ENCODE peak calls at places on chromosomes 2 and 18, in six cellular contexts. W is H7; M is naive thymus-derived CD4-positive, alpha-beta T cell; N is OCI-LY7; V is CD8-positive, alpha-beta T cell; I is cardiac fibroblast. Y is an unnamed sample.

GRCh38 chr2:35946431-35946991 is 409.1 kb upstream of the CRIM1 start:
- DNase-seq in W (no peak), M (no peak), N (no peak), V (no peak), I (no peak), Y (no peak)

GRCh38 chr2:210461401-210461800 is 15.2 kb downstream of the LANCL1 start:
- DNase-seq in W (no peak), M (no peak), N (peak; percentile 64), V (no peak), I (no peak), Y (no peak)

GRCh38 chr2:196516541-196516940 is 123.0 kb upstream of the CCDC150 start:
- DNase-seq in W (no peak), M (no peak), N (no peak), V (no peak), I (peak; percentile 18), Y (no peak)

GRCh38 chr2:55431982-55432627 is 12.4 kb upstream of the CCDC88A start:
- DNase-seq in W (peak; percentile 32), M (no peak), N (peak; percentile 69), V (no peak), I (peak; percentile 67), Y (no peak)

GRCh38 chr2:118102433-118103082 is 14.3 kb downstream of the INSIG2 start:
- DNase-seq in W (no peak), M (no peak), N (no peak), V (no peak), I (peak; percentile 36), Y (no peak)

GRCh38 chr2:16785072-16785638 is 119.5 kb upstream of the CYRIA start:
- DNase-seq in W (no peak), M (no peak), N (no peak), V (no peak), I (no peak), Y (no peak)

GRCh38 chr2:202033317-202034248 is at the start of gene FZD7:
- DNase-seq in W (peak; percentile 99), M (peak; percentile 87), N (peak; percentile 91), V (peak; percentile 85), I (peak; percentile 85), Y (peak; percentile 52)

GRCh38 chr18:3248062-3248669 is 565 bp downstream of the MYL12A start:
- DNase-seq in W (no peak), M (no peak), N (peak; percentile 75), V (no peak), I (peak; percentile 59), Y (no peak)

GRCh38 chr2:191869781-191870180 is 22.9 kb upstream of the CAVIN2 start:
- DNase-seq in W (no peak), M (no peak), N (no peak), V (no peak), I (no peak), Y (no peak)

GRCh38 chr2:112614201-112614840 is 29.9 kb downstream of the CHCHD5 start:
- DNase-seq in W (no peak), M (no peak), N (no peak), V (no peak), I (no peak), Y (no peak)

GRCh38 chr2:33552758-33553461 is 46.2 kb downstream of the FAM98A start:
- DNase-seq in W (no peak), M (no peak), N (no peak), V (no peak), I (peak; percentile 53), Y (no peak)

GRCh38 chr2:24261441-24261840 is 86.6 kb downstream of the FAM228A start:
- DNase-seq in W (no peak), M (no peak), N (no peak), V (no peak), I (no peak), Y (no peak)

GRCh38 chr2:37764739-37765138 is 93.3 kb upstream of the CDC42EP3 start:
- DNase-seq in W (no peak), M (no peak), N (no peak), V (no peak), I (peak; percentile 61), Y (no peak)

GRCh38 chr2:204948364-204948763 is 403.1 kb downstream of the PARD3B start:
- DNase-seq in W (no peak), M (no peak), N (no peak), V (no peak), I (no peak), Y (no peak)

GRCh38 chr2:1784087-1784486 is 39.8 kb upstream of the PXDN start:
- DNase-seq in W (peak; percentile 64), M (no peak), N (no peak), V (no peak), I (no peak), Y (no peak)

DNA sequence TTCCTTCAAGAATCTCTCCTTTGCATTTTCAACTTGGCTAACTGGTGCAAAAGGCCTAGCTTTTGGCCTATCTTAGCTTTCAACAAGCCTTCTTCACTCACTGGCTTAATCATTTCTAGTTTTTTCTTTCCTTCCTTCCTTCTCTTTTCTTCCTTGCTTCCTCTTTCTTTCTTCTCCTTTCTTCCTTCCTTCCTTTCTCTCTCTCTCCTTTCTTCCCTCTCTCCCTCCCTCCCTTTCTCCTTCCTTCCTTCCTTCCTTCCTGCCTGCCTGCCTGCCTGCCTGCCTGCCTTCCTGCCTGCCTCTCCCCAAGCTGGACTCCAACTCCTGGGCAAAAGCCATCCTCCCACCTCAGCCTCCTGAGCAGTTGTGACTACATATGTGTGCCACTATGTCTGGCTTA is 176.2 kb upstream of the APCDD1 start:
- DNase-seq in W (no peak), M (no peak), N (no peak), V (no peak), I (no peak), Y (no peak)
- H3K4me3 ChIP-seq in W (no peak overlapping the region), M (no peak overlapping the region), N (no peak overlapping the region), V (no peak overlapping the region), I (no peak overlapping the region), Y (no peak overlapping the region)

GRCh38 chr18:42336139-42336538 is 381.1 kb downstream of the PIK3C3 start:
- DNase-seq in W (no peak), M (no peak), N (no peak), V (no peak), I (no peak), Y (no peak)

GRCh38 chr18:42340423-42341009 is 385.5 kb downstream of the PIK3C3 start:
- DNase-seq in W (no peak), M (no peak), N (no peak), V (no peak), I (no peak), Y (no peak)

GRCh38 chr18:42339324-42339723 is 384.3 kb downstream of the PIK3C3 start:
- DNase-seq in W (no peak), M (no peak), N (no peak), V (no peak), I (no peak), Y (no peak)

GRCh38 chr18:42338683-42339082 is 383.6 kb downstream of the PIK3C3 start:
- DNase-seq in W (no peak), M (no peak), N (no peak), V (no peak), I (no peak), Y (no peak)

DNA sequence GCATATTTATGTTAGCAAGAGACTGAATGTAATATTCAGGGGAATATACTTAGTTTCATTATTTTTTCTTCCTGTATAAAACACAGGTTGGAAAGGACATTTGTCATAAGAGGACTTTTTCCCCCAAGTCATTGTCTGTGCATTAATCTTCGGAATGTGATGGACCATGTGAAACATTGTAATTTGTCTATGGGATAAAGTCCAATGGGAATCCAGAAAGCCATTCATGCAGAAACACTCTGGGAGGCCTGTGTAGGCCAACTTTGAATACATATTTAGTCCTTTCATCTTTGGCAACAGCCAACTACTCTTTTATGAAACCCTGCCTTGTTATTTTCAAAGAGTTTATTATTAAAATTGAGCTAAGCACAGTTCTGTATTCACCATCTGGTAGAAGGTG is 386.4 kb downstream of the PIK3C3 start:
- DNase-seq in W (no peak), M (no peak), N (no peak), V (no peak), I (no peak), Y (no peak)
- H3K4me3 ChIP-seq in W (no peak overlapping the region), M (no peak overlapping the region), N (no peak overlapping the region), V (no peak overlapping the region), I (no peak overlapping the region), Y (no peak overlapping the region)

GRCh38 chr2:164114937-164115336 is 379.1 kb upstream of the FIGN start:
- DNase-seq in W (no peak), M (no peak), N (no peak), V (no peak), I (no peak), Y (no peak)

GRCh38 chr2:164103271-164103670 is 367.5 kb upstream of the FIGN start:
- DNase-seq in W (peak; percentile 33), M (no peak), N (no peak), V (no peak), I (no peak), Y (no peak)

GRCh38 chr2:164110518-164110917 is 374.7 kb upstream of the FIGN start:
- DNase-seq in W (no peak), M (no peak), N (no peak), V (no peak), I (no peak), Y (no peak)

GRCh38 chr2:164112105-164112504 is 376.3 kb upstream of the FIGN start:
- DNase-seq in W (no peak), M (no peak), N (no peak), V (no peak), I (no peak), Y (no peak)

DNA sequence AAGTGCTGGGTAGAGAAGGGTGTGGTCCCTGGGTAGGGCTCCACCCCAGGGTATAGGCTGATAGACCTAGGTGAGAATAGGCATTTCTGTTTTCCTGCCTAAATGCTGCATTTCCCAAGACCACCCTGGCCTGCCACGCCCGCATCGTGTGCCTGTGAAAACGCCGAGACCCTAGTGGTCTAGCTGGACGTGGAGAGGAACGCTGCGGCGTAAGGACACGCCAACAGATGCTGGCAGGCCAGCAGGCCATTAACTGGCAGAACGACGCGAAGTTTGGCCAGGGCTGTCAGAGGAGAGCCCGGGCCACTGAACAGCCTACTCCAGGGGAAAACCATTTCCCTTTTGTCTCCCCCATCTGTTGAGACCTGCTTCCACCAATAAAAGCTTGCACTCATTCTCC is 373.2 kb upstream of the FIGN start:
- DNase-seq in W (no peak), M (no peak), N (no peak), V (no peak), I (no peak), Y (no peak)
- H3K4me3 ChIP-seq in W (no peak overlapping the region), M (no peak overlapping the region), N (no peak overlapping the region), V (no peak overlapping the region), I (no peak overlapping the region), Y (no peak overlapping the region)

GRCh38 chr2:40451926-40452605 is at the start of gene SLC8A1:
- DNase-seq in W (peak; percentile 86), M (peak; percentile 41), N (peak; percentile 44), V (no peak), I (peak; percentile 58), Y (no peak)

GRCh38 chr2:40450066-40450841 is 1.6 kb downstream of the SLC8A1 start:
- DNase-seq in W (peak; percentile 6), M (no peak), N (peak; percentile 38), V (no peak), I (peak; percentile 62), Y (no peak)

GRCh38 chr2:40458271-40458794 is 6.4 kb upstream of the SLC8A1 start:
- DNase-seq in W (no peak), M (no peak), N (no peak), V (no peak), I (no peak), Y (no peak)

GRCh38 chr2:40457846-40458245 is 6.0 kb upstream of the SLC8A1 start:
- DNase-seq in W (no peak), M (no peak), N (no peak), V (no peak), I (peak; percentile 58), Y (no peak)

DNA sequence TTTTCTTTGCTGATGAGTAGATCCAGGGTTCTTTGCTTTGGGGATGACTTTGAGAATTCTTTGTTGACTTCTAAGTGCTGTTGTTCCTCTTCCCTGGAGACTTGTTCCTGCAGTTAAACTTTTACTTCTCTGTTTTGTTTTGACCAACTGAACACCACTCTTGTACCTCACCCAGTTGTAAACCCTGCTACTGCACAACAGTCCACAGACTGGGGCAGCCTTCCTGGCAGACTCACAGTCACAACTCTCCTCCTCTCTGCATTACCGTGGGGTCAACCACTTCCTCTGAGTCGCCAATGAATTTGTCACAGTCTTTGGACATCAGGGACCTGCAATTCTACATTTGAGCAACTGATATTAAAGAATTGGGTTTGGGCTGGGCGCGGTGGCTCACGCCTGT is 3.8 kb upstream of the SLC8A1 start:
- DNase-seq in W (no peak), M (no peak), N (no peak), V (no peak), I (peak; percentile 18), Y (no peak)
- H3K4me3 ChIP-seq in W (no peak overlapping the region), M (no peak overlapping the region), N (no peak overlapping the region), V (no peak overlapping the region), I (no peak overlapping the region), Y (no peak overlapping the region)